ENCODE peak calls at places on chromosomes 2 and 18, in ten cellular contexts. Q, H, J, M, A, P, B, V, G and T are unnamed samples.

GRCh38 chr2:199019898-199020507 is 437.7 kb downstream of the SATB2 start:
- DNase-seq in H (peak; percentile 31), G (no peak), J (peak; percentile 59), P (no peak), Q (peak; percentile 60), V (no peak), B (peak; percentile 7), M (peak; percentile 67), A (peak; percentile 8), T (no peak)

GRCh38 chr2:241502281-241502680 is 6.1 kb downstream of the STK25 start:
- DNase-seq in A (peak; percentile 10), G (no peak), M (no peak), V (no peak), B (no peak), J (no peak), H (no peak), P (no peak), Q (no peak), T (no peak)

GRCh38 chr18:77512152-77512551 is 262.5 kb downstream of the GALR1 start:
- DNase-seq in P (no peak), M (no peak), G (no peak), A (no peak), Q (no peak), B (no peak), V (no peak), H (no peak), J (no peak), T (no peak)

GRCh38 chr18:8948471-8949149 is 153.9 kb upstream of the NDUFV2 start:
- DNase-seq in M (no peak), V (no peak), P (no peak), B (peak; percentile 88), Q (peak; percentile 56), H (no peak), J (peak; percentile 93), G (no peak), A (no peak), T (no peak)

GRCh38 chr2:223460774-223461211 is 141.4 kb downstream of the SCG2 start:
- DNase-seq in Q (no peak), P (no peak), J (peak; percentile 82), M (no peak), G (no peak), H (no peak), V (no peak), A (no peak), B (peak; percentile 69), T (no peak)

GRCh38 chr18:23406271-23406787 is 46.8 kb upstream of the RIOK3 start:
- DNase-seq in M (no peak), J (peak; percentile 40), G (peak; percentile 4), B (peak; percentile 9), P (no peak), H (no peak), A (no peak), Q (peak; percentile 72), V (no peak), T (no peak)

GRCh38 chr2:3365219-3365618 is 12.4 kb downstream of the EIPR1 start:
- DNase-seq in G (no peak), M (no peak), J (no peak), P (no peak), B (no peak), A (no peak), Q (no peak), V (no peak), H (no peak), T (no peak)

GRCh38 chr2:17199741-17200140 is 318.5 kb downstream of the RAD51AP2 start:
- DNase-seq in V (no peak), M (no peak), Q (no peak), G (no peak), B (no peak), P (no peak), J (no peak), A (no peak), H (no peak), T (no peak)

GRCh38 chr2:197599285-197599965 is 76.0 kb downstream of the RFTN2 start:
- DNase-seq in J (peak; percentile 56), V (no peak), A (peak; percentile 12), B (peak; percentile 54), P (no peak), G (peak; percentile 62), M (peak; percentile 70), H (peak; percentile 18), Q (peak; percentile 34), T (no peak)

GRCh38 chr2:190984595-190984994 is 29.4 kb downstream of the STAT1 start:
- DNase-seq in P (no peak), H (no peak), B (peak; percentile 92), Q (no peak), J (peak; percentile 86), A (no peak), V (no peak), M (no peak), G (peak; percentile 66), T (no peak)

DNA sequence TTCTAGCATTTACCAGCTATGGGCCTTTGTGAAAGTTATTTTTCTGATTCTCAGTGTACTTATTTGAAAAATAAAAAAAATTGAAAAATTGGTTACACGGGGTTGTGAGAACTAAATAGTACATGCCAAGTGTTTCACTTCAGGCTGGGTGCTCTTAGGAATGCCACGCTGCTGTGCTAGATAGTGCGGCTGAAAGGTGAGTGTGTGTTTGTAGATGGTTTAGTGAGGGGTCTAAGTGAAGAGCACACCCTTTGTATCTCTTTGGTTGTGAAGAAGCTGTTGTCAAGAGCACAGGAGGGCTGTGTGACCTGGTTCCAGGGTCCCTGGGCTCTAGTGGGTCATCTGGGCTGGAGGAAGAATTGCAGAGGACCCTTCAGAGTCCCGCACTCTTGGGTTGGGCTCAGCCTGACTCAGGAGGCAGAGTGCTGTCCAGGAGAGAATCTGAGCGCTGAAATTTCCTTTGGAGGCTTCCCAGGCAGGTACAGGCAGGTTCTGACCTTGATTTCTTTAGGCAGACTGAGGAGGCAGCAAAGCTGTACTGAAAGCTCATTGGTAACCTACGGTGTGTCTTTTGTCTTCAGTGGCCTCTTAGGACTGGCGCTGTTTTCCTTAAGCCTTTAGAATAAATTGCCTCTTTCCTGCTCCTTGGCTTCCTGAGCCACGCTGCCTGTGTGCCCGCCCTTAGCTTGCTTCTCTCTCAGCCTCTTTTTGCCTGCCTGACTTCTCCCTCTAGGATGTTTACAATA is 44.4 kb downstream of the MAP4K4 start:
- DNase-seq in M (peak; percentile 85), J (no peak), B (peak; percentile 92), H (no peak), A (no peak), P (no peak), G (no peak), Q (peak; percentile 34), V (no peak), T (no peak)
- H3K4me1 ChIP-seq in M (peaks cover 21% of the 10 kb centered on the region), J (peaks cover 30% of the 10 kb centered on the region), B (peaks cover 81% of the 10 kb centered on the region), H (no peaks in the 10 kb centered on the region), A (peaks cover 2% of the 10 kb centered on the region), P (peaks cover 74% of the 10 kb centered on the region), G (peaks cover 64% of the 10 kb centered on the region), Q (peaks cover 61% of the 10 kb centered on the region), V (peaks cover 78% of the 10 kb centered on the region), T (peaks cover 82% of the 10 kb centered on the region)

DNA sequence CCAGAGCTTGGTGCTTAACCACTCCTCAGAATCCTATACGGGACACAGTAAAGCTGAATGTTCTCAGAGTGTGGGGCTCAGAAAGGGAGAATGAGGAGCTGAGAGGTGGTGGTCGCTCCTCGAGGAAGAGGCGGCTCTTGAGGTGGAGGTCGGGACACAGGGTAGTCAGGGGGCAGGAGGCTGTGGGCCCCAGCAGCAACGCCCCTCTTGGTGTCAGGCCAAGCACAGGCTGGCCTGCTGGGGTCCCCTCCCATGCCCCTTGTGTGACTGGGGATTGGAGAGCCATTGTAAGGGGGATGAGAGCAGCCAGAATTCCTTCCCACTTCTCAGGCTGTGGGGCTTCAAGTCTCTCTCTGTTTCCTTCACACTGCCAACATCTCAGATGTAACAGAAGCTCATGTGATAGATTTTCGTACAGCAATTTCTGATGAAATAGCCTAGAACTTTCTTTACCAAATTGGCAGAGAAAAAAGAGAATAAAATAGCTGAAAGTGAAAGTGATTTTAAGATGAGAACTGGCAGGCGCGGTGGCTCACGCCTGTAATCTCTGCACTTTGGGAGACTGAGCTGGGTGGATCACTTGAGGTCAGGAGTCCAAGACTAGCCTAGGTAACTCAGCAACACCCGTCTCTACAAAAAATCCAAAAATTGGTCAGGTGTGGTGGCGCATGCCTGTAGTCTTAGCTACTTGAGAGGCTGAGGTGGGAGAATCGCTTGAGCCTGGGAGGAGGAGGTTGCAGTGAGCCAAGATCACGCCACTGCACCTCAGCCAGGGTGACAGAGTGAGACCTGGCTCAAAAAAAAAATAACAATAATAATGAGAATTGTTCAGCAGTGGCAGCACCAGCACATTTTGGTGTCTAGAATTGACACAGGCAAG is 61.1 kb upstream of the RPL31 start:
- DNase-seq in M (peak; percentile 20), H (no peak), A (no peak), P (no peak), B (no peak), G (peak; percentile 38), J (no peak), Q (no peak), V (no peak), T (no peak)
- H3K4me3 ChIP-seq in M (no peak overlapping the region), H (no peak overlapping the region), A (no peak overlapping the region), P (no peak overlapping the region), B (no peak overlapping the region), G (peak overlapping the region; percentile 63), J (no peak overlapping the region), Q (no peak overlapping the region), V (no peak overlapping the region), T (peak overlapping the region; percentile 15)

GRCh38 chr2:114797540-114797939 is 355.1 kb downstream of the DPP10 start:
- DNase-seq in H (no peak), A (no peak), P (no peak), M (no peak), G (no peak), V (no peak), J (no peak), B (no peak), Q (no peak), T (no peak)

GRCh38 chr2:114805195-114805594 is 362.8 kb downstream of the DPP10 start:
- DNase-seq in J (no peak), G (no peak), Q (no peak), A (no peak), H (no peak), V (no peak), B (no peak), M (no peak), P (no peak), T (no peak)

GRCh38 chr2:114797942-114798341 is 355.5 kb downstream of the DPP10 start:
- DNase-seq in G (no peak), V (no peak), B (no peak), J (no peak), M (no peak), Q (no peak), H (no peak), P (no peak), A (no peak), T (no peak)

GRCh38 chr2:114800371-114800770 is 357.9 kb downstream of the DPP10 start:
- DNase-seq in G (no peak), A (no peak), H (no peak), P (no peak), B (no peak), Q (no peak), J (no peak), M (no peak), V (no peak), T (no peak)
- H3K27ac ChIP-seq in G (no peak overlapping the region), A (no peak overlapping the region), H (no peak overlapping the region), P (no peak overlapping the region), B (no peak overlapping the region), Q (no peak overlapping the region), J (no peak overlapping the region), M (no peak overlapping the region), V (no peak overlapping the region), T (no peak overlapping the region)

DNA sequence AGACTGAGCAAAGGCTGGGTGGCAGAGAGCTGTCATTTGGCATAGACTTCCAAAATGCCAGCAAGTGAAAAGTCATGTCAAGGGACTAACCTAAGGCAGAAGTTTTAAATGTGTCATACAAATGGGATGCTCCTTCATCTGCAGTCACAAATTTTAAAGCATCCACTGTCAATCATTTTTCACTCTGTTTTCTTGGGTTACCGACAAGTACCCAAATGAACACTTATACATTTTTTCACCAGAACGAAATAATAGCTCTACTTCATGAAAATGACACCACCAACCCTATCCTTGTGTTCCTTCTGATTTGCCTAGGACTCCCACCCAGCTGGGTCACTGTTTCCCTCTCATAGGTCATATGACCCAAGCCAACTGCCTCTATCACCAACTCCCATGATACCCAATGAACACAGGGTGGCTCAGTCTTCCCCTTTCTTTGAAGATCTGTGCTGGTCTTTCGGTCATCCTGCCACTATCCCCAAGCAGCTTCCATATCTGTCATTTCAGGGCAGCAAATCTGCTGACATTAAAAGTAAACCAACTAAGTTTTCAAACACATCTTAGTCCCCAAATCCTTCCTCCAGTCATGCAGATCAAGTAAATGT is 21.5 kb downstream of the KLF7 start:
- DNase-seq in M (no peak), Q (no peak), V (no peak), P (no peak), A (no peak), H (no peak), B (no peak), J (no peak), G (no peak), T (no peak)
- H3K4me1 ChIP-seq in M (peaks cover 30% of the 10 kb centered on the region), Q (peaks cover 25% of the 10 kb centered on the region), V (peaks cover 100% of the 10 kb centered on the region), P (peaks cover 51% of the 10 kb centered on the region), A (no peaks in the 10 kb centered on the region), H (peaks cover 5% of the 10 kb centered on the region), B (peaks cover 23% of the 10 kb centered on the region), J (peaks cover 21% of the 10 kb centered on the region), G (peaks cover 39% of the 10 kb centered on the region), T (peaks cover 96% of the 10 kb centered on the region)